ENCODE peak calls at places on chromosomes 6 and 20, in four cellular contexts. N is H9, H is neural progenitor cell, X is IMR-90. W is an unnamed sample.

GRCh38 chr20:36485286-36485685 is 56.0 kb upstream of the MYL9 start:
- DNase-seq in N (no peak), X (no peak), H (no peak), W (no peak)

GRCh38 chr20:2536562-2536986 is at the start of gene TMC2:
- DNase-seq in N (no peak), H (no peak), X (no peak), W (no peak)

GRCh38 chr6:82906951-82907350 is 158.7 kb downstream of the UBE3D start:
- DNase-seq in N (no peak), X (peak; percentile 61), H (no peak), W (peak; percentile 80)

GRCh38 chr6:84789170-84789569 is 24.8 kb upstream of the TBX18 start:
- DNase-seq in H (no peak), N (no peak), X (no peak), W (no peak)

GRCh38 chr6:165846123-165846966 is 183.3 kb upstream of the PDE10A start:
- DNase-seq in H (no peak), N (no peak), X (peak; percentile 8), W (no peak)

GRCh38 chr6:3899061-3899460 is 49.9 kb downstream of the FAM50B start:
- DNase-seq in X (no peak), H (no peak), N (no peak), W (no peak)

GRCh38 chr20:11807070-11807741 is 110.5 kb upstream of the BTBD3 start:
- DNase-seq in X (peak; percentile 93), N (no peak), H (no peak), W (peak; percentile 61)

GRCh38 chr6:83893024-83893423 is 33.5 kb downstream of the CYB5R4 start:
- DNase-seq in N (no peak), X (no peak), H (no peak), W (no peak)

GRCh38 chr20:3115190-3116107 is 30.9 kb upstream of the AVP start:
- DNase-seq in N (peak; percentile 73), H (peak; percentile 82), X (peak; percentile 59), W (peak; percentile 64)

GRCh38 chr6:30075094-30075986 is at the start of gene RNF39:
- DNase-seq in N (no peak), X (no peak), H (peak; percentile 59), W (no peak)

GRCh38 chr6:28776269-28777146 is 147.3 kb downstream of the TRIM27 start:
- DNase-seq in H (peak; percentile 79), N (peak; percentile 79), X (no peak), W (no peak)
- H2AFZ ChIP-seq in H (no peak overlapping the region), N (no peak overlapping the region), X (no peak overlapping the region), W (no peak overlapping the region)

DNA sequence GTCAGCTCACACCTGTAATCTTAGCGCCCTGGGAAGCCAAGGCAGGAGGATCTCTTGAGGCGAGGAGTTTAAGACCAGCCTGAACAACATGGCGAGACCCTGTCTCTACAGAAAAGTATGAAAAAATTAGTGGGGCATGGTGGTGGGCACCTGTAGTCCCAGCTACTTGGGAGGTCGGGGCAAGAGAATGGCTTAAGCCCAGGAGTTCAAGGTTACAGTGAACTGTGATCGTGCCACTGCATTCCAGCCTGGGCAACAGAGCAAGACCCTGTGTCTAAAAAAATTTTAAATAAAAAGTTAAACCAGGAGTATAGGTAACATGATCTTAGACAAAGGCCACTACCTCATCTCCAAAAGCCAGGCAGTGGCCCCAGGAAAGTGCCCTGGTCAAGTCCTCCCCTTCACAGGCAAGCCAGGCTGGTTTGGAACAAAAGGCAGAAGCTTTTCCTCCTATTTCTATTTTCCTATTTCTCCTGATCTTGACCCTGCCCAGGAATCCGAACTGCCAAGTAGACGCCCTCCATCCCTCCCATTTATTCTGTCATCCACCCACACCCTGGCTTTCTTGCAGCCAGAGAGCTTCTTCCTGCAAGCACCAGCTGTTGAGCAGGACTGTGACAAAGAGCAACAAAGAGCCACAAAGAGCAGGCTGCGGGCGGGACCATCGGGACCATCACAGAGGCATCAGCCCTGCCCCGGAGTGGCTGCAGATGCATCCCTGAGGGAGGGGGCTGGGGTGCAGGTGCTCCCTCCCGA is 149.9 kb upstream of the AFDN start:
- DNase-seq in N (peak; percentile 54), X (no peak), H (peak; percentile 71), W (peak; percentile 50)
- H2AFZ ChIP-seq in N (no peak overlapping the region), X (no peak overlapping the region), H (no peak overlapping the region), W (no peak overlapping the region)

GRCh38 chr6:37724530-37725220 is 27.0 kb upstream of the MDGA1 start:
- DNase-seq in N (no peak), X (no peak), H (no peak), W (no peak)
- H2AFZ ChIP-seq in N (no peak overlapping the region), X (peak overlapping the region; percentile 34), H (peak overlapping the region; percentile 98), W (no peak overlapping the region)

DNA sequence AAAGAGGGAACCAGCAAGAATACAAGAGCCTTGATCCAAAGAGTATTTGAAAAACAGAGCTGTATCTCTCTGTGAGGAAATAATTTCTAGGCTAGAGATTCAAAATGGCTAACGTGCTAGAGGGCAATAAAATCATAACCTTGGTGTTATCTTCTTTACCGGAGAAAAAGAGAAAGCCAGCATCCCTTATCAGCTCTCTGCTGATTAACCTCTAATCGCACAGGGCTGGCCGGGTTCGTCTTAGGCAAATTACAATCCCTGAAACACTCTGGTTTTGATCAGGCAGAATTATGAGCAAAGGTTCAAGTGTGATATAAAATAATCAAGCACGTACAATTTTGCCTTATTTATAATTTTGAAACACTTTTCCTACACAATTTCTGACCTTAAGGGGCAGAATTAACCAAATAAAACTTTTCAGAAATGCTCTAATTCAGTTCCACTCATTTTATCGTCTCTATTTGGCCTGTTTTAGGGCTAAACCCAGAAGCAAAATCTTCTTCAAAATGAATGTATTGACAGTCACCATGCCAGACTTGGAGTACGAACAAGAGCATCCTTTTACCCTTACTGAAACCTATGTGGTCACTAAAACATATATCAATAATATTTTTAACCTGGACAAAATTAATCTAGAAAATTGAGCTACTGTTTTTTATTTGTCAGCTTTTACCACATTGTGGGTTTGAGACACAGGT is 13.7 kb downstream of the PSMB9 start:
- DNase-seq in N (no peak), X (no peak), H (no peak), W (no peak)
- H2AFZ ChIP-seq in N (no peak overlapping the region), X (no peak overlapping the region), H (no peak overlapping the region), W (no peak overlapping the region)

GRCh38 chr6:68169922-68170321 is 465.2 kb upstream of the ADGRB3 start:
- DNase-seq in H (no peak), N (no peak), X (no peak), W (no peak)
- H2AFZ ChIP-seq in H (no peak overlapping the region), N (no peak overlapping the region), X (no peak overlapping the region), W (no peak overlapping the region)

GRCh38 chr6:49087372-49087771 is 375.7 kb downstream of the MMUT start:
- DNase-seq in X (no peak), N (no peak), H (no peak), W (no peak)
- H2AFZ ChIP-seq in X (no peak overlapping the region), N (no peak overlapping the region), H (no peak overlapping the region), W (no peak overlapping the region)